ENCODE peak calls at places on chromosomes 1 and 21, in ten cellular contexts. U is GM04504; J is myocyte; E is immature natural killer cell; T is effector memory CD8-positive, alpha-beta T cell; B is NCI-H2081; Q is fibroblast of gingiva; O is mucosa of gallbladder; X is pancreas; N is GM04503. C is an unnamed sample.

GRCh38 chr1:20361805-20362381 is 71.2 kb downstream of the VWA5B1 start:
- DNase-seq in U (peak), J (peak), E (no peak), T (peak), B (no peak), Q (peak), O (peak), X (no peak), N (no peak), C (no peak)

GRCh38 chr21:33428669-33429068 is 25.5 kb downstream of the IFNGR2 start:
- DNase-seq in U (no peak), J (no peak), E (no peak), T (no peak), B (no peak), Q (peak), O (no peak), X (no peak), N (no peak), C (no peak)

GRCh38 chr1:18009729-18010075 is 97.9 kb upstream of the IGSF21 start:
- DNase-seq in U (no peak), J (no peak), E (no peak), T (no peak), B (no peak), Q (no peak), O (no peak), X (no peak), N (no peak), C (no peak)

GRCh38 chr1:53321366-53321765 is 6.5 kb downstream of the LRP8 start:
- DNase-seq in U (no peak), J (no peak), E (no peak), T (no peak), B (no peak), Q (no peak), O (no peak), X (no peak), N (no peak), C (no peak)

GRCh38 chr1:211901945-211902344 is 71.4 kb upstream of the LPGAT1 start:
- DNase-seq in U (no peak), J (no peak), E (no peak), T (no peak), B (no peak), Q (no peak), O (no peak), X (no peak), N (no peak), C (no peak)

GRCh38 chr1:183575606-183576005 is 14.7 kb downstream of the NCF2 start:
- DNase-seq in U (no peak), J (peak), E (no peak), T (no peak), B (no peak), Q (no peak), O (no peak), X (no peak), N (no peak), C (no peak)

GRCh38 chr1:18635833-18636671 is 5.4 kb downstream of the PAX7 start:
- DNase-seq in U (no peak), J (no peak), E (no peak), T (no peak), B (no peak), Q (no peak), O (no peak), X (no peak), N (no peak), C (no peak)

GRCh38 chr1:153122831-153123421 is 9.6 kb upstream of the SPRR2F start:
- DNase-seq in U (no peak), J (peak), E (no peak), T (no peak), B (peak), Q (no peak), O (no peak), X (peak), N (no peak), C (peak)

GRCh38 chr1:59549903-59550302 is 253.0 kb downstream of the FGGY start:
- DNase-seq in U (peak), J (no peak), E (no peak), T (no peak), B (no peak), Q (peak), O (no peak), X (no peak), N (peak), C (no peak)

GRCh38 chr1:216457356-216457755 is 34.1 kb upstream of the USH2A start:
- DNase-seq in U (no peak), J (peak), E (no peak), T (no peak), B (no peak), Q (peak), O (no peak), X (no peak), N (no peak), C (no peak)

GRCh38 chr1:236354330-236355147 is 39.5 kb upstream of the EDARADD start:
- DNase-seq in U (no peak), J (peak), E (no peak), T (no peak), B (no peak), Q (no peak), O (no peak), X (no peak), N (no peak), C (no peak)

GRCh38 chr1:12144236-12144635 is 22.6 kb upstream of the TNFRSF1B start:
- DNase-seq in U (no peak), J (no peak), E (no peak), T (no peak), B (no peak), Q (no peak), O (peak), X (no peak), N (no peak), C (no peak)

GRCh38 chr1:230103341-230104173 is 36.5 kb downstream of the GALNT2 start:
- DNase-seq in U (no peak), J (no peak), E (no peak), T (no peak), B (no peak), Q (peak), O (no peak), X (no peak), N (no peak), C (no peak)

GRCh38 chr1:202659974-202660373 is 50.3 kb downstream of the SYT2 start:
- DNase-seq in U (no peak), J (no peak), E (no peak), T (no peak), B (no peak), Q (no peak), O (no peak), X (no peak), N (no peak), C (no peak)

GRCh38 chr1:31224102-31224501 is 15.6 kb downstream of the NKAIN1 start:
- DNase-seq in U (no peak), J (no peak), E (no peak), T (no peak), B (no peak), Q (no peak), O (no peak), X (no peak), N (no peak), C (no peak)

GRCh38 chr21:45577806-45578801 is 35.9 kb upstream of the SLC19A1 start:
- DNase-seq in U (no peak), J (no peak), E (no peak), T (no peak), B (no peak), Q (no peak), O (no peak), X (no peak), N (no peak), C (no peak)

GRCh38 chr1:171438441-171438840 is 46.9 kb upstream of the PRRC2C start:
- DNase-seq in U (peak), J (peak), E (no peak), T (no peak), B (no peak), Q (peak), O (peak), X (no peak), N (peak), C (no peak)

GRCh38 chr1:84913025-84913892 is 20.3 kb upstream of the LPAR3 start:
- DNase-seq in U (no peak), J (no peak), E (no peak), T (no peak), B (no peak), Q (no peak), O (no peak), X (peak), N (no peak), C (no peak)

GRCh38 chr1:60904079-60904852 is 178.1 kb upstream of the NFIA start:
- DNase-seq in U (peak), J (peak), E (no peak), T (no peak), B (no peak), Q (peak), O (no peak), X (no peak), N (peak), C (no peak)

GRCh38 chr1:201505505-201505893 is 1.4 kb downstream of the CSRP1 start:
- DNase-seq in U (no peak), J (peak), E (no peak), T (no peak), B (peak), Q (peak), O (no peak), X (no peak), N (no peak), C (no peak)

GRCh38 chr1:17719874-17720273 is 35.3 kb upstream of the ACTL8 start:
- DNase-seq in U (no peak), J (peak), E (no peak), T (no peak), B (no peak), Q (no peak), O (no peak), X (no peak), N (no peak), C (no peak)

GRCh38 chr1:238772321-238772720 is 614.0 kb upstream of the CHRM3 start:
- DNase-seq in U (no peak), J (no peak), E (no peak), T (no peak), B (no peak), Q (no peak), O (no peak), X (no peak), N (no peak), C (no peak)

GRCh38 chr1:78291443-78291842 is 199.3 kb upstream of the PTGFR start:
- DNase-seq in U (no peak), J (no peak), E (no peak), T (no peak), B (no peak), Q (peak), O (no peak), X (no peak), N (no peak), C (no peak)

GRCh38 chr1:150259758-150260669 is 2.4 kb downstream of the CA14 start:
- DNase-seq in U (no peak), J (peak), E (no peak), T (no peak), B (peak), Q (no peak), O (peak), X (peak), N (no peak), C (peak)

GRCh38 chr1:225881081-225882007 is 836 bp downstream of the TMEM63A start:
- DNase-seq in U (no peak), J (peak), E (peak), T (no peak), B (no peak), Q (peak), O (peak), X (peak), N (peak), C (no peak)

GRCh38 chr1:145927916-145928647 is 798 bp upstream of the RBM8A start:
- DNase-seq in U (no peak), J (no peak), E (no peak), T (no peak), B (no peak), Q (no peak), O (no peak), X (no peak), N (no peak), C (no peak)

GRCh38 chr1:227913969-227914791 is 33.6 kb downstream of the WNT9A start:
- DNase-seq in U (no peak), J (no peak), E (no peak), T (no peak), B (peak), Q (no peak), O (no peak), X (no peak), N (no peak), C (no peak)

GRCh38 chr1:35120458-35121133 is 41.4 kb downstream of the ZMYM1 start:
- DNase-seq in U (no peak), J (no peak), E (peak), T (no peak), B (no peak), Q (no peak), O (peak), X (no peak), N (no peak), C (no peak)

GRCh38 chr1:162688521-162688920 is 56.3 kb downstream of the DDR2 start:
- DNase-seq in U (no peak), J (no peak), E (no peak), T (no peak), B (no peak), Q (no peak), O (no peak), X (no peak), N (no peak), C (no peak)

GRCh38 chr1:19949016-19949415 is 25.6 kb upstream of the PLA2G2E start:
- DNase-seq in U (peak), J (peak), E (no peak), T (no peak), B (no peak), Q (peak), O (no peak), X (no peak), N (peak), C (no peak)

GRCh38 chr21:45979141-45979631 is 2.4 kb upstream of the COL6A1 start:
- DNase-seq in U (no peak), J (no peak), E (no peak), T (no peak), B (no peak), Q (no peak), O (peak), X (no peak), N (no peak), C (no peak)

GRCh38 chr21:32641715-32642698 is 29.8 kb upstream of the CFAP298 start:
- DNase-seq in U (no peak), J (no peak), E (no peak), T (no peak), B (no peak), Q (no peak), O (no peak), X (no peak), N (no peak), C (no peak)

GRCh38 chr1:208249300-208249699 is 5.1 kb upstream of the PLXNA2 start:
- DNase-seq in U (no peak), J (no peak), E (no peak), T (no peak), B (no peak), Q (no peak), O (no peak), X (no peak), N (no peak), C (no peak)

GRCh38 chr1:9413143-9413876 is 120.6 kb downstream of the SPSB1 start:
- DNase-seq in U (peak), J (peak), E (peak), T (peak), B (no peak), Q (peak), O (peak), X (peak), N (peak), C (no peak)

GRCh38 chr1:23902611-23903278 is 10.4 kb downstream of the CNR2 start:
- DNase-seq in U (no peak), J (no peak), E (peak), T (no peak), B (no peak), Q (no peak), O (no peak), X (no peak), N (no peak), C (no peak)